ENCODE peak calls at places on chromosomes 4 and X, in five cellular contexts. D is fibroblast of lung, R is astrocyte, N is psoas muscle, T is gastrocnemius medialis. X is an unnamed sample.

GRCh38 chr4:74503580-74503979 is 58.6 kb downstream of the AREG start:
- DNase-seq in N (no peak), R (peak), T (no peak), D (peak), X (peak)

GRCh38 chrX:118519411-118520205 is 24.0 kb downstream of the DOCK11 start:
- DNase-seq in N (no peak), R (peak), D (peak), T (no peak), X (no peak)

GRCh38 chr4:109472343-109472761 is 38.7 kb downstream of the SEC24B start:
- DNase-seq in R (peak), N (no peak), D (peak), T (no peak), X (peak)

GRCh38 chr4:99462875-99463464 is 27.8 kb upstream of the ADH7 start:
- DNase-seq in T (peak), R (peak), D (peak), N (peak), X (peak)

GRCh38 chr4:158513246-158513645 is 8.4 kb upstream of the RXFP1 start:
- DNase-seq in R (no peak), N (no peak), T (no peak), D (no peak), X (no peak)

GRCh38 chr4:148790691-148791090 is 348.5 kb upstream of the NR3C2 start:
- DNase-seq in T (no peak), N (no peak), R (peak), D (peak), X (no peak)

GRCh38 chr4:64713256-64713840 is 304.1 kb upstream of the TECRL start:
- DNase-seq in R (peak), N (no peak), T (no peak), D (peak), X (peak)

GRCh38 chr4:3476341-3476747 is 13.2 kb downstream of the DOK7 start:
- DNase-seq in N (peak), T (no peak), R (no peak), D (no peak), X (no peak)

GRCh38 chr4:182975806-182976205 is 58.6 kb upstream of the DCTD start:
- DNase-seq in D (peak), N (no peak), R (peak), T (no peak), X (peak)

GRCh38 chr4:8580321-8581093 is at the start of gene GPR78:
- DNase-seq in D (peak), R (peak), N (peak), T (no peak), X (peak)

GRCh38 chr4:40099010-40099409 is 42.4 kb downstream of the N4BP2 start:
- DNase-seq in R (no peak), T (no peak), N (no peak), D (no peak), X (no peak)

GRCh38 chrX:2243913-2244460 is 256.8 kb downstream of the DHRSX start:
- DNase-seq in D (peak), N (no peak), R (no peak), T (no peak), X (no peak)

GRCh38 chr4:140943486-140943885 is 187.3 kb upstream of the TBC1D9 start:
- DNase-seq in N (no peak), T (no peak), D (no peak), R (peak), X (no peak)

GRCh38 chr4:147019061-147019460 is 73.4 kb upstream of the TTC29 start:
- DNase-seq in R (peak), D (peak), T (peak), N (peak), X (peak)

GRCh38 chrX:13101439-13102139 is 57.2 kb upstream of the FAM9C start:
- DNase-seq in T (peak), R (peak), D (peak), N (peak), X (peak)

GRCh38 chr4:40992472-40993298 is 221.7 kb downstream of the APBB2 start:
- DNase-seq in R (peak), D (peak), T (no peak), N (no peak), X (peak)

GRCh38 chrX:95885074-95885473 is 799.6 kb upstream of the DIAPH2 start:
- DNase-seq in D (peak), N (no peak), R (peak), T (no peak), X (no peak)

GRCh38 chrX:1025413-1025812 is 187.0 kb downstream of the CRLF2 start:
- DNase-seq in N (no peak), D (no peak), T (no peak), R (no peak), X (no peak)

GRCh38 chrX:13376857-13377441 is 57.1 kb upstream of the ATXN3L start:
- DNase-seq in D (peak), T (no peak), N (no peak), R (peak), X (peak)

GRCh38 chrX:8743126-8743732 is 11.3 kb upstream of the ANOS1 start:
- DNase-seq in T (no peak), D (peak), N (peak), R (no peak), X (peak)

GRCh38 chr4:59127748-59128147 is 2017.6 kb upstream of the IGFBP7 start:
- DNase-seq in R (no peak), D (no peak), T (no peak), N (no peak), X (no peak)

GRCh38 chr4:28225689-28226353 is 1365.2 kb downstream of the STIM2 start:
- DNase-seq in N (no peak), T (no peak), R (no peak), D (no peak), X (no peak)

GRCh38 chr4:153408932-153409331 is 57.2 kb upstream of the TMEM131L start:
- DNase-seq in R (no peak), T (no peak), N (no peak), D (peak), X (no peak)

GRCh38 chrX:139692908-139693307 is 15.1 kb downstream of the MCF2 start:
- DNase-seq in N (no peak), D (no peak), T (no peak), R (no peak), X (no peak)

GRCh38 chrX:76893930-76894329 is 466.4 kb downstream of the MAGEE1 start:
- DNase-seq in D (no peak), N (no peak), T (no peak), R (no peak), X (no peak)
- TF ChIP-seq CTCF in D (no peak), N (no peak), T (no peak), R (no peak), X (no peak)

GRCh38 chr4:17514865-17515264 is at the start of gene CLRN2:
- DNase-seq in T (no peak), R (no peak), N (no peak), D (no peak), X (no peak)

GRCh38 chr4:17510582-17510981 is 1.3 kb downstream of the QDPR start:
- DNase-seq in D (no peak), N (no peak), T (no peak), R (no peak), X (no peak)

GRCh38 chr4:17511950-17512795 is at the start of gene QDPR:
- DNase-seq in T (peak), D (peak), N (peak), R (peak), X (peak)

GRCh38 chr4:17511041-17511949 is 595 bp downstream of the QDPR start:
- DNase-seq in N (peak), R (peak), D (peak), T (peak), X (peak)

DNA sequence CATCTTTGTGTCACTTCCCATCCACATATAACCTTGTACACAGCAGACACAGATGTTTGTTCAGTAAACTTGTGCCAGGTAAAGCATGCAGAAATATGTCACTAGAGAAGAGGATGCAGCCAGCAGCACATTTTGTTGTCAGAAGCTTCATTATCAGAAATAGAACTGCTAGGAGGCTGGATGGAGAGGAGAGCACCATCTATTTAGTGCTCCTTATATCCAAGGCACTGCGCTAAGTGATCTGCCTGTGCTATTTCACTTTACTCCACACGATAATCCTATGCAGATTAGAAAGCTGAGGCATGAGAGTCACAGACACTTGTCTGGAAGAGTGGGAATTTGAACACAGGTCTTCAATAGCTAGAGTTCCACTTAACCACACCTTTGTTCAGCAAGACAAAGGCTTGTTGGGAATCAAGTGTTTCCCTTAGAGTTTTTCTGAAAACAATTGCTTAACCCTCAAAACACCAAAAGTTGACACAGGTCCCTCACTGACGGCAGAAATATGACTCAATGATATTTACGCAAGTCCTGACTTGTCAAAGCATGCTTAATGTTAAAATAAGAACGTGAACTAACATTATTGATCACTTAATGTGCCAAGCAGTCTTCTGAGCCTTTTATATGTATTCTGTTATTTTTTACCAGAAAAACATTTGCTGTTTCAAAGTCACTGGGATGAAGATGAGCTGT is 1.2 kb upstream of the QDPR start:
- DNase-seq in D (no peak), N (no peak), R (no peak), T (no peak), X (peak)
- H3K27ac ChIP-seq in D (no peak), N (no peak), R (no peak), T (no peak), X (no peak)

DNA sequence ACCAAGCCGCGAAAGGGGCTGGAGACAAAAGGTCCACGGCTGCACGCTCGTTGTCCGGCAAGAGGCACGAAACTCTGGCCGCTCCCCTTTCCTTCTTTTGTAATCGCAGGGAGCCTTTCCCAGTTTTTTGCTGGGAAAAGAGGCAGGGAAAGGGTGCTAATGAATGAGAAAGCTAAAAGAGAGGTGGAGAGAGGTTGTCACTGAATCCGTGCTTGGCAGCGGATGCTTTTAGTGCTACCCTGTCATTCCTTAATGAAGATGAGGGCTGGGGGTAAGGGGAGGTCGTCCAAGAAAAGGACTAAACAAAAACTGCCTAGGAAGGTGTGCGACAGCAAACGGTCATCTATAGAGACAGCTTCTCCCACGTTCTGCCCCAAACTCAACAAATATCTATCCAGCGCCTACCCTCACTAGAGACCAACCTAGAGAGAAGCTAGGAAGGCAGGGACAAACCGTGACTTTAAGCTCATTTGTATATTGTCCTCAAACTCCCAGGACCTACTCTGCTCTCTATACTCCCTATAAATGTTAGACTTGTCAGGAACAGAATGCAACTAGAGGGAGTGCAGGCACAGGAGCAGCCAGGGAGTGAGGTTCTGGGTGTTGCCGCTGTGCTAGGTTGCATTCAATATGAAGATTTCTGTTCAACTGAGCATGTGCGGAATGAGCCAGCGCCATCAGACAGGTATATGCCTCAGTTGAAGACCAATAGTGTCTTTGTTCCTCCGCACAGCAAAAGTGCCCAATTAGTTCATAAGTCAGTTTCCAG is 755 bp upstream of the CASK start:
- DNase-seq in D (peak), N (no peak), T (no peak), R (peak), X (no peak)
- TF ChIP-seq CTCF in D (no peak), N (no peak), T (no peak), R (no peak), X (no peak)

DNA sequence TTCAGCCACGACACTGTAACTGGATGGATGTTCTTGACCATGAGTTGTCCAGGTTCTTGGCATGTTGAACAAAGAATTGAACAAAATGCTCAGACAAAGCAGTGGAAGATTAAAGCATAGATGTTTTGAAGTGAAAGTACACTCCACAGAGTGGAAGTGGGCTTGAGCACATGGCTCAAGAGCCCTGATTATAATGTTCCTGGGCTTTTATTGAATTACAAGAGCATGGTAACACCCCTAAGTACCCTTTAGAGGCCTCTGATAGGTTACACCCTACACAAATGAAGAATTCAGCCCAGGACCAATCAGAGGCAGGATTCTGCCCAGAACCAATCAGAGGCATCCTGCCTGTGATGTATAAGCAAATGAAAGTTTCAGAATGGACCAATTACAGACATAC is 33.5 kb downstream of the SLC10A6 start:
- DNase-seq in D (no peak), R (no peak), N (no peak), T (no peak), X (no peak)
- H3K27ac ChIP-seq in D (no peak), R (no peak), N (no peak), T (peak), X (no peak)

DNA sequence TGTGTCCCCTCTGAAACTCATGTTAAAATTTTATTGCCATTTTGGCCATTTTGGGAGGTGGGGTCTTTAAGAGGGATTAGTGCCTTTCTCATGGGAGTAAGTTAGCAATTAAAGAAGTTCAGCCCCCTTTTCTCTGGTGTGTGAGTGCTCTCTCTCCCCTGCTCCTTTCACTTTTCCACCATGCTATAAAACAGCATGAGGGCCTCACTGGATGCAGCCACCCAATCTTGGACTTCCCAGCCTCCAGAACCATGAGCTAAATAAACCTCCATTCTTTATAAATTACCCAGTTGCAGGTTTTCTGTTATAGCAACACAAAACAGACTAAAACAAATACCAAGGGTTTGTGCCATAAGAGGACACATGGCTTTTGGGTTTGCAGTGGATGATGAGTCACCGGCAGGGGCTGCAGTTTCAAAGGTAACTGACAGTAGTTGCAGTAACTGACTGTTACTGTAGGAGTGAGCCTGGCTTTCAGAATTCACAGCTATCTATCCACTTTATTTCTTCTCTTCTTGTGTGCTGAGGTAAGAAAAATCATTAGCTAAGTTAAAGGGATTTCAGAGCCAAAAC is 121.5 kb downstream of the PPEF1 start:
- DNase-seq in T (no peak), R (no peak), D (peak), N (no peak), X (peak)
- TF ChIP-seq CTCF in T (no peak), R (no peak), D (no peak), N (no peak), X (no peak)

GRCh38 chr4:96736352-96736889 is 896.5 kb downstream of the PDHA2 start:
- DNase-seq in N (no peak), D (peak), R (peak), T (no peak), X (peak)
- H3K27ac ChIP-seq in N (no peak), D (no peak), R (peak), T (no peak), X (no peak)

GRCh38 chrX:124211312-124211942 is 121.0 kb upstream of the TEX13D start:
- DNase-seq in T (no peak), D (peak), N (no peak), R (no peak), X (peak)
- TF ChIP-seq CTCF in T (peak), D (peak), N (peak), R (peak), X (peak)

X was measured in RWPE1.